ENCODE peak calls at places on chromosomes 13 and 19, in seven cellular contexts. B, E, L, M, W, F and O are unnamed samples.

GRCh38 chr19:11204943-11205349 is 7.6 kb upstream of the KANK2 start:
- DNase-seq in B (no peak), E (no peak), L (no peak), M (no peak), W (no peak), F (no peak), O (no peak)

GRCh38 chr13:110713981-110714797 is 689 bp downstream of the ING1 start:
- DNase-seq in B (no peak), E (peak), L (peak), M (peak), W (peak), F (peak), O (no peak)

GRCh38 chr13:100941811-100942361 is 267.3 kb upstream of the TMTC4 start:
- DNase-seq in B (no peak), E (no peak), L (no peak), M (no peak), W (no peak), F (no peak), O (no peak)

GRCh38 chr13:25046274-25046984 is 49.5 kb upstream of the PABPC3 start:
- DNase-seq in B (no peak), E (no peak), L (no peak), M (no peak), W (no peak), F (no peak), O (no peak)

GRCh38 chr13:37168151-37168550 is 62.7 kb upstream of the CSNK1A1L start:
- DNase-seq in B (no peak), E (no peak), L (no peak), M (no peak), W (no peak), F (no peak), O (no peak)

GRCh38 chr13:110257408-110257807 is 49.5 kb downstream of the COL4A1 start:
- DNase-seq in B (peak), E (no peak), L (no peak), M (no peak), W (no peak), F (no peak), O (no peak)

GRCh38 chr13:23922005-23922932 is 25.0 kb upstream of the C1QTNF9B start:
- DNase-seq in B (no peak), E (no peak), L (no peak), M (no peak), W (no peak), F (no peak), O (no peak)

GRCh38 chr13:75675421-75675820 is 39.3 kb downstream of the LMO7 start:
- DNase-seq in B (no peak), E (no peak), L (no peak), M (no peak), W (no peak), F (no peak), O (no peak)

GRCh38 chr19:45527731-45528130 is 20.5 kb downstream of the VASP start:
- DNase-seq in B (no peak), E (no peak), L (no peak), M (no peak), W (no peak), F (no peak), O (no peak)

GRCh38 chr13:45728759-45729158 is 26.6 kb downstream of the CBY2 start:
- DNase-seq in B (no peak), E (no peak), L (no peak), M (no peak), W (no peak), F (no peak), O (no peak)

GRCh38 chr13:29382021-29382420 is 213.5 kb downstream of the SLC7A1 start:
- DNase-seq in B (no peak), E (no peak), L (no peak), M (no peak), W (no peak), F (no peak), O (no peak)

GRCh38 chr13:53098455-53098854 is 69.8 kb downstream of the OLFM4 start:
- DNase-seq in B (no peak), E (no peak), L (no peak), M (no peak), W (no peak), F (no peak), O (no peak)

GRCh38 chr13:52615817-52616216 is 26.4 kb upstream of the HNRNPA1L2 start:
- DNase-seq in B (no peak), E (no peak), L (no peak), M (no peak), W (no peak), F (no peak), O (no peak)

GRCh38 chr13:52644108-52644507 is 1.9 kb downstream of the HNRNPA1L2 start:
- DNase-seq in B (no peak), E (no peak), L (no peak), M (no peak), W (peak), F (no peak), O (no peak)

GRCh38 chr13:41398494-41399190 is 58.7 kb upstream of the RGCC start:
- DNase-seq in B (no peak), E (no peak), L (no peak), M (no peak), W (no peak), F (no peak), O (no peak)

GRCh38 chr13:106530209-106530906 is 5.1 kb downstream of the EFNB2 start:
- DNase-seq in B (no peak), E (no peak), L (no peak), M (no peak), W (peak), F (no peak), O (no peak)

GRCh38 chr19:1222394-1222793 is 15.4 kb downstream of the CBARP start:
- DNase-seq in B (no peak), E (no peak), L (no peak), M (no peak), W (no peak), F (no peak), O (no peak)

GRCh38 chr19:13070425-13071140 is 32.1 kb downstream of the LYL1 start:
- DNase-seq in B (no peak), E (no peak), L (no peak), M (no peak), W (no peak), F (no peak), O (no peak)

GRCh38 chr19:46787331-46788100 is 878 bp downstream of the SLC1A5 start:
- DNase-seq in B (no peak), E (peak), L (peak), M (peak), W (peak), F (peak), O (no peak)

GRCh38 chr19:35002037-35002535 is 2.0 kb downstream of the GRAMD1A start:
- DNase-seq in B (no peak), E (no peak), L (no peak), M (no peak), W (no peak), F (no peak), O (no peak)
- H3K4me3 ChIP-seq in B (no peak), E (peak), L (no peak), M (no peak), W (no peak), F (peak), O (no peak)

GRCh38 chr19:18013210-18013609 is 5.2 kb downstream of the ARRDC2 start:
- DNase-seq in B (no peak), E (no peak), L (no peak), M (no peak), W (no peak), F (no peak), O (no peak)
- H3K4me3 ChIP-seq in B (no peak), E (peak), L (no peak), M (no peak), W (no peak), F (no peak), O (no peak)

GRCh38 chr19:6503407-6504201 is 1.5 kb upstream of the TUBB4A start:
- DNase-seq in B (no peak), E (peak), L (no peak), M (no peak), W (no peak), F (no peak), O (no peak)

GRCh38 chr19:6499052-6499790 is 2.9 kb downstream of the TUBB4A start:
- DNase-seq in B (no peak), E (no peak), L (no peak), M (no peak), W (no peak), F (no peak), O (no peak)

GRCh38 chr19:6500837-6501739 is 1.0 kb downstream of the TUBB4A start:
- DNase-seq in B (no peak), E (no peak), L (no peak), M (no peak), W (no peak), F (no peak), O (no peak)

GRCh38 chr19:6498294-6499036 is 3.6 kb downstream of the TUBB4A start:
- DNase-seq in B (no peak), E (no peak), L (no peak), M (no peak), W (no peak), F (no peak), O (no peak)

GRCh38 chr19:6501740-6502648 is at the start of gene TUBB4A:
- DNase-seq in B (no peak), E (peak), L (no peak), M (no peak), W (no peak), F (no peak), O (no peak)
- H3K4me3 ChIP-seq in B (peak), E (peak), L (peak), M (peak), W (no peak), F (no peak), O (no peak)

GRCh38 chr13:71964491-71965108 is 97.6 kb upstream of the DACH1 start:
- DNase-seq in B (no peak), E (no peak), L (no peak), M (no peak), W (peak), F (no peak), O (no peak)
- H3K4me3 ChIP-seq in B (no peak), E (no peak), L (no peak), M (no peak), W (no peak), F (no peak), O (no peak)

GRCh38 chr13:21054313-21054712 is 7.1 kb downstream of the LATS2 start:
- DNase-seq in B (no peak), E (no peak), L (no peak), M (no peak), W (no peak), F (no peak), O (no peak)
- H3K4me3 ChIP-seq in B (no peak), E (no peak), L (no peak), M (no peak), W (no peak), F (no peak), O (no peak)